ENCODE peak calls at places on chromosomes 11 and 22, in six cellular contexts. One of them, this sample, is unnamed.

GRCh38 chr22:38317237-38317994 is at the start of gene CSNK1E:
- DNase-seq in transverse colon: peak
- DNase-seq in stomach: peak
- DNase-seq in GM12891: peak
- DNase-seq in spleen: peak
- DNase-seq in sigmoid colon: peak
- DNase-seq in this sample: no peak

GRCh38 chr11:77879218-77879617 is 58.3 kb downstream of the AAMDC start:
- DNase-seq in transverse colon: no peak
- DNase-seq in spleen: no peak
- DNase-seq in sigmoid colon: peak
- DNase-seq in GM12891: peak
- DNase-seq in stomach: no peak
- DNase-seq in this sample: no peak

GRCh38 chr11:70353900-70354568 is 44.3 kb upstream of the CTTN start:
- DNase-seq in GM12891: no peak
- DNase-seq in stomach: no peak
- DNase-seq in sigmoid colon: no peak
- DNase-seq in spleen: no peak
- DNase-seq in transverse colon: no peak
- DNase-seq in this sample: no peak

GRCh38 chr11:80779907-80780615 is 1339.2 kb upstream of the TENM4 start:
- DNase-seq in stomach: no peak
- DNase-seq in transverse colon: no peak
- DNase-seq in sigmoid colon: no peak
- DNase-seq in spleen: no peak
- DNase-seq in GM12891: no peak
- DNase-seq in this sample: no peak

GRCh38 chr11:15327786-15328231 is 213.1 kb downstream of the INSC start:
- DNase-seq in spleen: no peak
- DNase-seq in sigmoid colon: no peak
- DNase-seq in transverse colon: peak
- DNase-seq in stomach: peak
- DNase-seq in GM12891: peak
- DNase-seq in this sample: peak

GRCh38 chr11:3627291-3627690 is 14.5 kb downstream of the ART5 start:
- DNase-seq in stomach: no peak
- DNase-seq in GM12891: no peak
- DNase-seq in sigmoid colon: no peak
- DNase-seq in spleen: peak
- DNase-seq in transverse colon: no peak
- DNase-seq in this sample: no peak

GRCh38 chr11:8389034-8389996 is 125.6 kb upstream of the LMO1 start:
- DNase-seq in GM12891: no peak
- DNase-seq in transverse colon: no peak
- DNase-seq in stomach: peak
- DNase-seq in sigmoid colon: no peak
- DNase-seq in spleen: no peak
- DNase-seq in this sample: no peak

GRCh38 chr11:94576306-94576705 is 9.1 kb downstream of the PIWIL4 start:
- DNase-seq in sigmoid colon: no peak
- DNase-seq in GM12891: no peak
- DNase-seq in spleen: no peak
- DNase-seq in transverse colon: no peak
- DNase-seq in stomach: no peak
- DNase-seq in this sample: no peak

GRCh38 chr11:46302866-46303265 is 25.4 kb downstream of the CREB3L1 start:
- DNase-seq in spleen: no peak
- DNase-seq in sigmoid colon: no peak
- DNase-seq in GM12891: peak
- DNase-seq in stomach: no peak
- DNase-seq in transverse colon: no peak
- DNase-seq in this sample: no peak

GRCh38 chr11:125223901-125224331 is 59.4 kb downstream of the PKNOX2 start:
- DNase-seq in stomach: no peak
- DNase-seq in GM12891: no peak
- DNase-seq in transverse colon: no peak
- DNase-seq in spleen: no peak
- DNase-seq in sigmoid colon: no peak
- DNase-seq in this sample: no peak

GRCh38 chr22:36659762-36660509 is 43.6 kb downstream of the CACNG2 start:
- DNase-seq in spleen: peak
- DNase-seq in GM12891: no peak
- DNase-seq in transverse colon: peak
- DNase-seq in sigmoid colon: peak
- DNase-seq in stomach: peak
- DNase-seq in this sample: peak

GRCh38 chr11:19935507-19935906 is 222.9 kb downstream of the NAV2 start:
- DNase-seq in sigmoid colon: no peak
- DNase-seq in GM12891: no peak
- DNase-seq in transverse colon: no peak
- DNase-seq in spleen: no peak
- DNase-seq in stomach: no peak
- DNase-seq in this sample: no peak

GRCh38 chr11:27468209-27468608 is 4.4 kb downstream of the LGR4 start:
- DNase-seq in GM12891: no peak
- DNase-seq in stomach: no peak
- DNase-seq in spleen: no peak
- DNase-seq in sigmoid colon: no peak
- DNase-seq in transverse colon: no peak
- DNase-seq in this sample: no peak

GRCh38 chr11:61734767-61735166 is 17.7 kb upstream of the MYRF start:
- DNase-seq in GM12891: no peak
- DNase-seq in spleen: no peak
- DNase-seq in stomach: no peak
- DNase-seq in sigmoid colon: no peak
- DNase-seq in transverse colon: no peak
- DNase-seq in this sample: no peak

GRCh38 chr22:37546436-37547248 is 13.6 kb upstream of the CDC42EP1 start:
- DNase-seq in transverse colon: peak
- DNase-seq in stomach: peak
- DNase-seq in spleen: no peak
- DNase-seq in sigmoid colon: peak
- DNase-seq in GM12891: no peak
- DNase-seq in this sample: no peak

GRCh38 chr11:79269923-79270322 is 170.9 kb downstream of the TENM4 start:
- DNase-seq in stomach: no peak
- DNase-seq in transverse colon: no peak
- DNase-seq in GM12891: no peak
- DNase-seq in sigmoid colon: no peak
- DNase-seq in spleen: no peak
- DNase-seq in this sample: no peak

GRCh38 chr22:43926349-43926710 is 2.7 kb downstream of the PNPLA3 start:
- DNase-seq in transverse colon: no peak
- DNase-seq in sigmoid colon: no peak
- DNase-seq in GM12891: no peak
- DNase-seq in stomach: no peak
- DNase-seq in spleen: no peak
- DNase-seq in this sample: no peak

GRCh38 chr22:28440517-28441366 is 238.9 kb downstream of the TTC28 start:
- DNase-seq in stomach: no peak
- DNase-seq in GM12891: no peak
- DNase-seq in transverse colon: no peak
- DNase-seq in sigmoid colon: no peak
- DNase-seq in spleen: no peak
- DNase-seq in this sample: no peak

GRCh38 chr22:50139843-50140415 is 30.6 kb upstream of the PANX2 start:
- DNase-seq in stomach: no peak
- DNase-seq in transverse colon: no peak
- DNase-seq in GM12891: no peak
- DNase-seq in sigmoid colon: no peak
- DNase-seq in spleen: no peak
- DNase-seq in this sample: no peak

GRCh38 chr11:67416416-67417335 is 1.2 kb downstream of the CARNS1 start:
- DNase-seq in stomach: peak
- DNase-seq in spleen: peak
- DNase-seq in transverse colon: no peak
- DNase-seq in GM12891: no peak
- DNase-seq in sigmoid colon: no peak
- DNase-seq in this sample: no peak

GRCh38 chr11:28400236-28401100 is 292.3 kb downstream of the METTL15 start:
- DNase-seq in GM12891: no peak
- DNase-seq in spleen: no peak
- DNase-seq in sigmoid colon: no peak
- DNase-seq in stomach: no peak
- DNase-seq in transverse colon: no peak
- DNase-seq in this sample: no peak

GRCh38 chr22:46579751-46580449 is 40.3 kb upstream of the GRAMD4 start:
- DNase-seq in GM12891: no peak
- DNase-seq in stomach: no peak
- DNase-seq in spleen: peak
- DNase-seq in sigmoid colon: peak
- DNase-seq in transverse colon: no peak
- DNase-seq in this sample: no peak

GRCh38 chr11:78379039-78379670 is 38.5 kb downstream of the GAB2 start:
- DNase-seq in spleen: no peak
- DNase-seq in stomach: no peak
- DNase-seq in GM12891: no peak
- DNase-seq in transverse colon: no peak
- DNase-seq in sigmoid colon: no peak
- DNase-seq in this sample: no peak

GRCh38 chr22:46951973-46952372 is 189.5 kb downstream of the TBC1D22A start:
- DNase-seq in stomach: peak
- DNase-seq in GM12891: no peak
- DNase-seq in spleen: no peak
- DNase-seq in sigmoid colon: no peak
- DNase-seq in transverse colon: peak
- DNase-seq in this sample: no peak

GRCh38 chr11:11978792-11979486 is 29.5 kb downstream of the DKK3 start:
- DNase-seq in sigmoid colon: peak
- DNase-seq in transverse colon: peak
- DNase-seq in GM12891: no peak
- DNase-seq in stomach: peak
- DNase-seq in spleen: peak
- DNase-seq in this sample: no peak

GRCh38 chr11:35602979-35603378 is 15.3 kb upstream of the FJX1 start:
- DNase-seq in transverse colon: no peak
- DNase-seq in spleen: no peak
- DNase-seq in GM12891: no peak
- DNase-seq in stomach: no peak
- DNase-seq in sigmoid colon: no peak
- DNase-seq in this sample: no peak
- TF ChIP-seq POLR2AphosphoS5 in transverse colon: no peak
- TF ChIP-seq POLR2AphosphoS5 in spleen: no peak
- TF ChIP-seq POLR2AphosphoS5 in GM12891: no peak
- TF ChIP-seq POLR2AphosphoS5 in stomach: no peak
- TF ChIP-seq POLR2AphosphoS5 in sigmoid colon: no peak
- TF ChIP-seq POLR2AphosphoS5 in this sample: no peak

GRCh38 chr11:118791961-118792578 is 1.1 kb upstream of the DDX6 start:
- DNase-seq in spleen: no peak
- DNase-seq in sigmoid colon: peak
- DNase-seq in transverse colon: peak
- DNase-seq in GM12891: peak
- DNase-seq in stomach: peak
- DNase-seq in this sample: no peak

GRCh38 chr11:118791015-118791960 is at the start of gene DDX6:
- DNase-seq in sigmoid colon: peak
- DNase-seq in stomach: peak
- DNase-seq in transverse colon: peak
- DNase-seq in spleen: peak
- DNase-seq in GM12891: peak
- DNase-seq in this sample: peak

GRCh38 chr11:118790357-118791014 is 478 bp downstream of the DDX6 start:
- DNase-seq in transverse colon: peak
- DNase-seq in sigmoid colon: peak
- DNase-seq in spleen: peak
- DNase-seq in stomach: peak
- DNase-seq in GM12891: peak
- DNase-seq in this sample: peak

GRCh38 chr11:118789501-118790356 is 1.2 kb downstream of the DDX6 start:
- DNase-seq in stomach: no peak
- DNase-seq in spleen: no peak
- DNase-seq in sigmoid colon: no peak
- DNase-seq in GM12891: no peak
- DNase-seq in transverse colon: no peak
- DNase-seq in this sample: no peak

GRCh38 chr11:118792642-118793124 is 1.7 kb upstream of the DDX6 start:
- DNase-seq in GM12891: peak
- DNase-seq in sigmoid colon: peak
- DNase-seq in transverse colon: peak
- DNase-seq in stomach: peak
- DNase-seq in spleen: peak
- DNase-seq in this sample: peak
- TF ChIP-seq POLR2A in GM12891: peak
- TF ChIP-seq POLR2A in sigmoid colon: peak
- TF ChIP-seq POLR2A in transverse colon: peak
- TF ChIP-seq POLR2A in stomach: no peak
- TF ChIP-seq POLR2A in spleen: no peak
- TF ChIP-seq POLR2A in this sample: no peak

GRCh38 chr11:43557553-43558031 is 122.9 kb upstream of the HSD17B12 start:
- DNase-seq in GM12891: no peak
- DNase-seq in stomach: no peak
- DNase-seq in transverse colon: no peak
- DNase-seq in sigmoid colon: no peak
- DNase-seq in spleen: no peak
- DNase-seq in this sample: no peak

GRCh38 chr11:43556892-43557291 is 123.6 kb upstream of the HSD17B12 start:
- DNase-seq in transverse colon: no peak
- DNase-seq in stomach: no peak
- DNase-seq in spleen: no peak
- DNase-seq in sigmoid colon: no peak
- DNase-seq in GM12891: no peak
- DNase-seq in this sample: no peak

GRCh38 chr11:43554148-43554473 is 126.4 kb upstream of the HSD17B12 start:
- DNase-seq in stomach: no peak
- DNase-seq in spleen: no peak
- DNase-seq in sigmoid colon: no peak
- DNase-seq in transverse colon: no peak
- DNase-seq in GM12891: no peak
- DNase-seq in this sample: no peak

GRCh38 chr11:43556269-43556668 is 124.3 kb upstream of the HSD17B12 start:
- DNase-seq in transverse colon: no peak
- DNase-seq in GM12891: no peak
- DNase-seq in sigmoid colon: no peak
- DNase-seq in stomach: no peak
- DNase-seq in spleen: no peak
- DNase-seq in this sample: no peak

GRCh38 chr11:43555811-43556210 is 124.7 kb upstream of the HSD17B12 start:
- DNase-seq in stomach: no peak
- DNase-seq in GM12891: no peak
- DNase-seq in spleen: no peak
- DNase-seq in transverse colon: no peak
- DNase-seq in sigmoid colon: no peak
- DNase-seq in this sample: no peak
- TF ChIP-seq POLR2AphosphoS5 in stomach: no peak
- TF ChIP-seq POLR2AphosphoS5 in GM12891: no peak
- TF ChIP-seq POLR2AphosphoS5 in spleen: no peak
- TF ChIP-seq POLR2AphosphoS5 in transverse colon: no peak
- TF ChIP-seq POLR2AphosphoS5 in sigmoid colon: no peak
- TF ChIP-seq POLR2AphosphoS5 in this sample: no peak

GRCh38 chr22:19961201-19961580 is 19.6 kb upstream of the TXNRD2 start:
- DNase-seq in GM12891: no peak
- DNase-seq in spleen: no peak
- DNase-seq in stomach: no peak
- DNase-seq in sigmoid colon: no peak
- DNase-seq in transverse colon: no peak
- DNase-seq in this sample: no peak
- TF ChIP-seq POLR2A in GM12891: no peak
- TF ChIP-seq POLR2A in spleen: no peak
- TF ChIP-seq POLR2A in stomach: no peak
- TF ChIP-seq POLR2A in sigmoid colon: no peak
- TF ChIP-seq POLR2A in transverse colon: no peak
- TF ChIP-seq POLR2A in this sample: no peak

This sample was measured in esophagus muscularis mucosa.